ENCODE peak calls at places on chromosomes 16 and 17, in five cellular contexts. D is GM23338, I is fibroblast of lung, M is retinal pigment epithelial cell, P is tibial artery. F is an unnamed sample.

GRCh38 chr16:1311212-1311737 is 1.8 kb downstream of the UBE2I start:
- DNase-seq in D (no peak), I (no peak), M (no peak), P (no peak), F (no peak)

GRCh38 chr17:17107891-17108680 is 65.8 kb downstream of the MPRIP start:
- DNase-seq in D (no peak), I (peak), M (no peak), P (peak), F (no peak)

GRCh38 chr17:50274945-50275221 is 617 bp downstream of the TMEM92 start:
- DNase-seq in D (no peak), I (no peak), M (no peak), P (no peak), F (no peak)

GRCh38 chr16:15521758-15522509 is 87.5 kb downstream of the BMERB1 start:
- DNase-seq in D (no peak), I (peak), M (no peak), P (no peak), F (no peak)

GRCh38 chr17:81395600-81396277 is 482 bp downstream of the BAHCC1 start:
- DNase-seq in D (no peak), I (no peak), M (no peak), P (no peak), F (no peak)

GRCh38 chr17:59487161-59487873 is 78.1 kb upstream of the DHX40 start:
- DNase-seq in D (no peak), I (no peak), M (no peak), P (no peak), F (no peak)

GRCh38 chr17:76174072-76174471 is 33.0 kb upstream of the FOXJ1 start:
- DNase-seq in D (no peak), I (no peak), M (no peak), P (no peak), F (no peak)

GRCh38 chr17:30235386-30236296 is at the start of gene SLC6A4:
- DNase-seq in D (peak), I (peak), M (no peak), P (no peak), F (no peak)

GRCh38 chr17:74182041-74182783 is 21.3 kb upstream of the RPL38 start:
- DNase-seq in D (no peak), I (no peak), M (no peak), P (no peak), F (no peak)

GRCh38 chr17:4175921-4176802 is 33.2 kb downstream of the CYB5D2 start:
- DNase-seq in D (no peak), I (peak), M (no peak), P (no peak), F (peak)

GRCh38 chr17:75396025-75396424 is 9.5 kb downstream of the GRB2 start:
- DNase-seq in D (no peak), I (no peak), M (no peak), P (no peak), F (no peak)

GRCh38 chr17:77875051-77875780 is 83.3 kb upstream of the TNRC6C start:
- DNase-seq in D (no peak), I (peak), M (peak), P (no peak), F (peak)

GRCh38 chr17:68694791-68695485 is 93.8 kb upstream of the FAM20A start:
- DNase-seq in D (no peak), I (no peak), M (no peak), P (no peak), F (no peak)

GRCh38 chr17:7017827-7018200 is 5.0 kb upstream of the BCL6B start:
- DNase-seq in D (no peak), I (no peak), M (no peak), P (no peak), F (no peak)

GRCh38 chr17:35715416-35715815 is 16.0 kb upstream of the RASL10B start:
- DNase-seq in D (no peak), I (no peak), M (no peak), P (no peak), F (no peak)

GRCh38 chr17:80904036-80904435 is 87.6 kb upstream of the CHMP6 start:
- DNase-seq in D (no peak), I (no peak), M (no peak), P (no peak), F (no peak)

GRCh38 chr16:1863681-1864460 is 8.1 kb downstream of the MEIOB start:
- DNase-seq in D (peak), I (peak), M (no peak), P (no peak), F (no peak)

GRCh38 chr16:88342491-88342890 is 40.3 kb upstream of the ZNF469 start:
- DNase-seq in D (no peak), I (no peak), M (no peak), P (no peak), F (no peak)

GRCh38 chr17:78687944-78688343 is 94.1 kb downstream of the CYTH1 start:
- DNase-seq in D (no peak), I (no peak), M (no peak), P (no peak), F (no peak)

GRCh38 chr16:68273459-68273858 is 9.1 kb downstream of the SLC7A6 start:
- DNase-seq in D (no peak), I (no peak), M (no peak), P (no peak), F (no peak)
- H3K4me3 ChIP-seq in D (no peak), I (no peak), M (no peak), P (no peak), F (no peak)

DNA sequence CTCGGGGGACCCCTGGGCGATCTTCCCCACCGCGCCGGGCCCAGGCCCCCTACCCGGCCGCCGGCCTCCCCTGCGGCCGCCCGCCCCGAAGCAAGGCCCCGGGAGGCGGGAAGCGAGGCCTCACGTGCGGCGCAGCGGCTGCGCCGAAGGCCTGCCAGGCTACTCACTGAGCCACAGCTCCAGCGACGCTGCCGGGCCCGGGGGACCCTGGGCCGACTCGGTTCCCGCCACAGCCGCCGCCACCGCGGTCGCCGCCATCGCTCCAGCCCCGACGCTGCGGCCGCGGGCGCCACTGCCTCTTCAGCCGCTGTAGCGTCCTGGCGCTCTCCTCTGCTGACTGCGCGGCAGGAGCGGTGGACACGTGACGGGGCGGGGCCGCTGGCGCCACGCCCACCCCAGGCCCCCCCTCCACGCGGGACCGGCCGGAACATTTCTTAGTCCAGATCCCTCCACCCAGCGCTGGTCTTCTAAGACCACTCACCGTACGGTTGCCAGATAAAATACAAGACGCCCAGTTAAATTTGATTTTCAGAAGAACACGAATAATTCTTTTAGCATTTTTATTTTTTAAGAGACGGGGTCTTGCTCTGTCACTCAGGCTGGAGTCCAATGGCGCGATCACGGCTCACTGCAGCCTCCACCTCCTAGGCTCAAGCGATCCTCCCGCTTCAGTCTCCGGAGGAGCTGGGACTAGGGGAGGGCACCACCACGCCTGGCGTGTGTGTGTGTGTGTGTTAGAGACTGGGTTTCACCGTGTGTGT is at the start of gene GGA2:
- DNase-seq in D (peak), I (peak), M (no peak), P (peak), F (peak)
- TF ChIP-seq CTCF in D (no peak), I (no peak), M (no peak), P (no peak), F (no peak)

DNA sequence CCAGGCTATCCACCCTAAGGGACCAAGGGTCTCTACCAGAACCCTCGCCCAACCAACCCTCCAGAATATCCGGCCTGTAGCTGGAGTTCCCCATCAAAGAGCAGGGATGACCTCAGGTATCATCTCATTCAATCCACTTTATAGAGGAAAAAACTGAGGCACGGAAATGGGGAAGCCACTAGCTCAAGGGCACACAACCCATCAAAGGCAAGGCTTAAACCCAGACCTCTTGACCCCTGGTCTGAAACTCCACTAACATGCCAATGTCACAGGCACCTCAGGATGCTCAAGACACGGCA is 1.6 kb downstream of the TBC1D10B start:
- DNase-seq in D (no peak), I (no peak), M (no peak), P (no peak), F (no peak)
- H3K4me3 ChIP-seq in D (peak), I (peak), M (peak), P (peak), F (peak)

GRCh38 chr17:67531291-67531690 is 154.2 kb downstream of the PITPNC1 start:
- DNase-seq in D (peak), I (no peak), M (no peak), P (no peak), F (no peak)

GRCh38 chr17:67532326-67532871 is 155.3 kb downstream of the PITPNC1 start:
- DNase-seq in D (no peak), I (peak), M (no peak), P (no peak), F (no peak)

DNA sequence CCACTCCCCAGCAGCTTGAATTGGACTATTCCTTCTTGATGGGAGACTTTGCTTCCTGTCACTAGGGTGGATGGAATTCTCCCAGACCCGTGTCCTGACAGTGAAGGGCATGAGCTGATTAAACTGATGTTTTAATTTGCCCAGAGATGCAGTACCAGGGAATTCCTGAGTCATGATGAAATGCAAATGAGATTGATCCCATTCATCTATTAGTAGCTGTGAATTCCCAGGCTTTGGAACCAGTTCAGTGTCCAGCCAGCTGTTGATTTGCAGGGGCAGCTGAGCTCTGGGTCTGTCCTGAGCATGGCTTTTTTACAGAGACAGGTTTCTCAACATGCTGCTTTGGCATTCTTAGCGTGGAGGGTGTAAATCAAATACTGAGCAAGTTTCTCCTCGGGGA is 157.9 kb downstream of the PITPNC1 start:
- DNase-seq in D (no peak), I (no peak), M (no peak), P (no peak), F (no peak)
- TF ChIP-seq CTCF in D (no peak), I (no peak), M (no peak), P (no peak), F (no peak)

DNA sequence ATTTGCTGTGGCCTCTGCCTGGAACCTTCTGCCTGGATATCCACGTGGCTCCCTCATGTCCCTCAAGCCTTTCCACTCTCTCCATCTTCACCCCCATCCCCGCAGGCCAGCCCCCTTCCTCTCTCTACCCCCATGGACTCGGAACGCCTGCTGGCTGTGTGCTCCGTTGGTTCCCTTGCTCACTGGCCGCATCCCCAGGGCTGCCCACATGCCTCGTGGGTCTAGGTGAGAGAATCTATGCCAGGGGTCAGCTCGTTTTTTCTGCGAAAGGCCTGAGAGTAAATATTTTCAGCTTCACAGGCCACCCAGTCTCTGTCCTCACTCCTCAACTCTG is 12.0 kb downstream of the SLC5A10 start:
- DNase-seq in D (no peak), I (no peak), M (no peak), P (peak), F (no peak)
- H3K4me3 ChIP-seq in D (no peak), I (no peak), M (no peak), P (no peak), F (no peak)

GRCh38 chr16:30893744-30894539 is at the start of gene BCL7C:
- DNase-seq in D (peak), I (peak), M (peak), P (peak), F (peak)
- TF ChIP-seq CTCF in D (peak), I (peak), M (peak), P (peak), F (peak)

GRCh38 chr17:47276868-47277267 is 23.2 kb downstream of the ITGB3 start:
- DNase-seq in D (peak), I (peak), M (no peak), P (peak), F (peak)

GRCh38 chr17:47277921-47278320 is 24.3 kb downstream of the ITGB3 start:
- DNase-seq in D (no peak), I (peak), M (no peak), P (no peak), F (no peak)

GRCh38 chr17:47279062-47279801 is 25.6 kb downstream of the ITGB3 start:
- DNase-seq in D (peak), I (peak), M (peak), P (peak), F (peak)

GRCh38 chr17:47280072-47280811 is 26.6 kb downstream of the ITGB3 start:
- DNase-seq in D (no peak), I (no peak), M (no peak), P (peak), F (no peak)

GRCh38 chr17:47278561-47278960 is 24.9 kb downstream of the ITGB3 start:
- DNase-seq in D (no peak), I (no peak), M (no peak), P (no peak), F (no peak)
- H3K4me3 ChIP-seq in D (no peak), I (no peak), M (no peak), P (no peak), F (no peak)